ENCODE peak calls at places on chromosome 12, in six cellular contexts. One of them, this sample, is unnamed.
A peak's percentile ranks its signal among the peaks of the same experiment; 100 is the strongest.

GRCh38 chr12:13024151-13024946 is 19.8 kb upstream of the FAM234B start:
- DNase-seq in neuronal stem cell: no peak
- DNase-seq in hippocampal formation: no peak
- DNase-seq in stimulated activated naive CD8-positive, alpha-beta T cell treated with anti-CD3 and anti-CD28 coated beads, Interleukin-15, amount 100 ng/mL, for 72 hours: no peak
- DNase-seq in NCI-H774: no peak
- DNase-seq in neural crest cell: no peak
- DNase-seq in this sample: no peak

GRCh38 chr12:53268009-53268636 is at the start of gene ESPL1:
- DNase-seq in neuronal stem cell: peak; percentile 83
- DNase-seq in hippocampal formation: peak; percentile 44
- DNase-seq in stimulated activated naive CD8-positive, alpha-beta T cell treated with anti-CD3 and anti-CD28 coated beads, Interleukin-15, amount 100 ng/mL, for 72 hours: peak; percentile 90
- DNase-seq in NCI-H774: peak; percentile 67
- DNase-seq in neural crest cell: peak; percentile 71
- DNase-seq in this sample: peak; percentile 97

GRCh38 chr12:13870255-13870654 is 111.1 kb downstream of the GRIN2B start:
- DNase-seq in neuronal stem cell: no peak
- DNase-seq in hippocampal formation: no peak
- DNase-seq in stimulated activated naive CD8-positive, alpha-beta T cell treated with anti-CD3 and anti-CD28 coated beads, Interleukin-15, amount 100 ng/mL, for 72 hours: no peak
- DNase-seq in NCI-H774: no peak
- DNase-seq in neural crest cell: no peak
- DNase-seq in this sample: no peak

GRCh38 chr12:17016116-17016864 is 410.3 kb upstream of the LMO3 start:
- DNase-seq in neuronal stem cell: no peak
- DNase-seq in hippocampal formation: no peak
- DNase-seq in stimulated activated naive CD8-positive, alpha-beta T cell treated with anti-CD3 and anti-CD28 coated beads, Interleukin-15, amount 100 ng/mL, for 72 hours: no peak
- DNase-seq in NCI-H774: no peak
- DNase-seq in neural crest cell: no peak
- DNase-seq in this sample: no peak

GRCh38 chr12:108196921-108197320 is 67.8 kb downstream of the WSCD2 start:
- DNase-seq in neuronal stem cell: no peak
- DNase-seq in hippocampal formation: no peak
- DNase-seq in stimulated activated naive CD8-positive, alpha-beta T cell treated with anti-CD3 and anti-CD28 coated beads, Interleukin-15, amount 100 ng/mL, for 72 hours: no peak
- DNase-seq in NCI-H774: no peak
- DNase-seq in neural crest cell: no peak
- DNase-seq in this sample: no peak

GRCh38 chr12:27924350-27925140 is 48.0 kb downstream of the PTHLH start:
- DNase-seq in neuronal stem cell: no peak
- DNase-seq in hippocampal formation: no peak
- DNase-seq in stimulated activated naive CD8-positive, alpha-beta T cell treated with anti-CD3 and anti-CD28 coated beads, Interleukin-15, amount 100 ng/mL, for 72 hours: no peak
- DNase-seq in NCI-H774: no peak
- DNase-seq in neural crest cell: no peak
- DNase-seq in this sample: no peak

GRCh38 chr12:3491938-3492867 is 1.2 kb downstream of the PRMT8 start:
- DNase-seq in neuronal stem cell: peak; percentile 87
- DNase-seq in hippocampal formation: no peak
- DNase-seq in stimulated activated naive CD8-positive, alpha-beta T cell treated with anti-CD3 and anti-CD28 coated beads, Interleukin-15, amount 100 ng/mL, for 72 hours: peak; percentile 63
- DNase-seq in NCI-H774: peak; percentile 42
- DNase-seq in neural crest cell: peak; percentile 75
- DNase-seq in this sample: peak; percentile 47

GRCh38 chr12:58916891-58917570 is 3.3 kb downstream of the LRIG3 start:
- DNase-seq in neuronal stem cell: no peak
- DNase-seq in hippocampal formation: no peak
- DNase-seq in stimulated activated naive CD8-positive, alpha-beta T cell treated with anti-CD3 and anti-CD28 coated beads, Interleukin-15, amount 100 ng/mL, for 72 hours: no peak
- DNase-seq in NCI-H774: no peak
- DNase-seq in neural crest cell: no peak
- DNase-seq in this sample: no peak

GRCh38 chr12:16583991-16584745 is 21.8 kb downstream of the LMO3 start:
- DNase-seq in neuronal stem cell: no peak
- DNase-seq in hippocampal formation: no peak
- DNase-seq in stimulated activated naive CD8-positive, alpha-beta T cell treated with anti-CD3 and anti-CD28 coated beads, Interleukin-15, amount 100 ng/mL, for 72 hours: no peak
- DNase-seq in NCI-H774: no peak
- DNase-seq in neural crest cell: no peak
- DNase-seq in this sample: no peak

GRCh38 chr12:113860950-113861349 is 105.2 kb downstream of the RBM19 start:
- DNase-seq in neuronal stem cell: no peak
- DNase-seq in hippocampal formation: no peak
- DNase-seq in stimulated activated naive CD8-positive, alpha-beta T cell treated with anti-CD3 and anti-CD28 coated beads, Interleukin-15, amount 100 ng/mL, for 72 hours: no peak
- DNase-seq in NCI-H774: no peak
- DNase-seq in neural crest cell: no peak
- DNase-seq in this sample: no peak

GRCh38 chr12:49891476-49891875 is 12.2 kb downstream of the FAIM2 start:
- DNase-seq in neuronal stem cell: no peak
- DNase-seq in hippocampal formation: no peak
- DNase-seq in stimulated activated naive CD8-positive, alpha-beta T cell treated with anti-CD3 and anti-CD28 coated beads, Interleukin-15, amount 100 ng/mL, for 72 hours: no peak
- DNase-seq in NCI-H774: no peak
- DNase-seq in neural crest cell: no peak
- DNase-seq in this sample: no peak

GRCh38 chr12:78612224-78612623 is 252.3 kb upstream of the SYT1 start:
- DNase-seq in neuronal stem cell: no peak
- DNase-seq in hippocampal formation: no peak
- DNase-seq in stimulated activated naive CD8-positive, alpha-beta T cell treated with anti-CD3 and anti-CD28 coated beads, Interleukin-15, amount 100 ng/mL, for 72 hours: no peak
- DNase-seq in NCI-H774: no peak
- DNase-seq in neural crest cell: no peak
- DNase-seq in this sample: no peak

GRCh38 chr12:96587691-96588090 is 98.3 kb downstream of the CFAP54 start:
- DNase-seq in neuronal stem cell: no peak
- DNase-seq in hippocampal formation: no peak
- DNase-seq in stimulated activated naive CD8-positive, alpha-beta T cell treated with anti-CD3 and anti-CD28 coated beads, Interleukin-15, amount 100 ng/mL, for 72 hours: no peak
- DNase-seq in NCI-H774: no peak
- DNase-seq in neural crest cell: no peak
- DNase-seq in this sample: no peak

GRCh38 chr12:125188912-125189881 is 124.0 kb downstream of the AACS start:
- DNase-seq in neuronal stem cell: no peak
- DNase-seq in hippocampal formation: no peak
- DNase-seq in stimulated activated naive CD8-positive, alpha-beta T cell treated with anti-CD3 and anti-CD28 coated beads, Interleukin-15, amount 100 ng/mL, for 72 hours: no peak
- DNase-seq in NCI-H774: no peak
- DNase-seq in neural crest cell: no peak
- DNase-seq in this sample: no peak

This sample was measured in GM06990.